ENCODE peak calls at places on chromosome 11, in six cellular contexts. One of them, this sample, is unnamed.

GRCh38 chr11:74284466-74284865 is 27.0 kb downstream of the P4HA3 start:
- DNase-seq in H1: no peak
- DNase-seq in fibroblast of lung: no peak
- DNase-seq in GM23248: peak
- DNase-seq in DND-41: no peak
- DNase-seq in osteoblast: no peak
- DNase-seq in this sample: no peak

GRCh38 chr11:96254854-96255253 is 88.1 kb downstream of the MAML2 start:
- DNase-seq in osteoblast: no peak
- DNase-seq in H1: no peak
- DNase-seq in fibroblast of lung: no peak
- DNase-seq in GM23248: no peak
- DNase-seq in DND-41: no peak
- DNase-seq in this sample: no peak

GRCh38 chr11:46524201-46524600 is 69.6 kb downstream of the AMBRA1 start:
- DNase-seq in fibroblast of lung: no peak
- DNase-seq in GM23248: no peak
- DNase-seq in H1: no peak
- DNase-seq in osteoblast: no peak
- DNase-seq in DND-41: no peak
- DNase-seq in this sample: no peak

GRCh38 chr11:93194673-93195291 is 3.0 kb downstream of the SLC36A4 start:
- DNase-seq in osteoblast: peak
- DNase-seq in GM23248: no peak
- DNase-seq in fibroblast of lung: no peak
- DNase-seq in DND-41: no peak
- DNase-seq in H1: no peak
- DNase-seq in this sample: no peak

GRCh38 chr11:10400856-10401255 is 54.2 kb upstream of the AMPD3 start:
- DNase-seq in osteoblast: no peak
- DNase-seq in GM23248: peak
- DNase-seq in fibroblast of lung: peak
- DNase-seq in H1: no peak
- DNase-seq in DND-41: no peak
- DNase-seq in this sample: no peak

GRCh38 chr11:122486793-122487495 is 168.6 kb upstream of the UBASH3B start:
- DNase-seq in osteoblast: no peak
- DNase-seq in H1: no peak
- DNase-seq in fibroblast of lung: peak
- DNase-seq in GM23248: peak
- DNase-seq in DND-41: peak
- DNase-seq in this sample: peak

GRCh38 chr11:72589802-72590761 is 84.1 kb downstream of the PDE2A start:
- DNase-seq in H1: no peak
- DNase-seq in osteoblast: no peak
- DNase-seq in GM23248: peak
- DNase-seq in fibroblast of lung: peak
- DNase-seq in DND-41: no peak
- DNase-seq in this sample: peak

GRCh38 chr11:93199616-93200015 is 1.8 kb upstream of the SLC36A4 start:
- DNase-seq in GM23248: no peak
- DNase-seq in H1: no peak
- DNase-seq in DND-41: no peak
- DNase-seq in fibroblast of lung: no peak
- DNase-seq in osteoblast: no peak
- DNase-seq in this sample: no peak

GRCh38 chr11:66008468-66009101 is 3.2 kb upstream of the CST6 start:
- DNase-seq in GM23248: no peak
- DNase-seq in fibroblast of lung: no peak
- DNase-seq in H1: no peak
- DNase-seq in DND-41: no peak
- DNase-seq in osteoblast: peak
- DNase-seq in this sample: peak

GRCh38 chr11:79444923-79445322 is 4.1 kb upstream of the TENM4 start:
- DNase-seq in GM23248: no peak
- DNase-seq in fibroblast of lung: no peak
- DNase-seq in osteoblast: no peak
- DNase-seq in DND-41: no peak
- DNase-seq in H1: no peak
- DNase-seq in this sample: peak

GRCh38 chr11:79447039-79447438 is 6.2 kb upstream of the TENM4 start:
- DNase-seq in osteoblast: no peak
- DNase-seq in DND-41: no peak
- DNase-seq in GM23248: no peak
- DNase-seq in fibroblast of lung: no peak
- DNase-seq in H1: no peak
- DNase-seq in this sample: peak

GRCh38 chr11:79453617-79454016 is 12.8 kb upstream of the TENM4 start:
- DNase-seq in DND-41: no peak
- DNase-seq in osteoblast: no peak
- DNase-seq in GM23248: no peak
- DNase-seq in fibroblast of lung: no peak
- DNase-seq in H1: no peak
- DNase-seq in this sample: no peak

GRCh38 chr11:79449040-79449439 is 8.2 kb upstream of the TENM4 start:
- DNase-seq in GM23248: no peak
- DNase-seq in DND-41: no peak
- DNase-seq in H1: no peak
- DNase-seq in osteoblast: no peak
- DNase-seq in fibroblast of lung: no peak
- DNase-seq in this sample: no peak
- H3K4me2 ChIP-seq in GM23248: no peak
- H3K4me2 ChIP-seq in DND-41: no peak
- H3K4me2 ChIP-seq in H1: no peak
- H3K4me2 ChIP-seq in osteoblast: no peak
- H3K4me2 ChIP-seq in fibroblast of lung: no peak
- H3K4me2 ChIP-seq in this sample: no peak

GRCh38 chr11:128872094-128872493 is 5.0 kb upstream of the KCNJ1 start:
- DNase-seq in GM23248: no peak
- DNase-seq in osteoblast: no peak
- DNase-seq in H1: no peak
- DNase-seq in DND-41: no peak
- DNase-seq in fibroblast of lung: no peak
- DNase-seq in this sample: no peak
- H3K4me2 ChIP-seq in GM23248: no peak
- H3K4me2 ChIP-seq in osteoblast: no peak
- H3K4me2 ChIP-seq in H1: peak
- H3K4me2 ChIP-seq in DND-41: no peak
- H3K4me2 ChIP-seq in fibroblast of lung: no peak
- H3K4me2 ChIP-seq in this sample: no peak

DNA sequence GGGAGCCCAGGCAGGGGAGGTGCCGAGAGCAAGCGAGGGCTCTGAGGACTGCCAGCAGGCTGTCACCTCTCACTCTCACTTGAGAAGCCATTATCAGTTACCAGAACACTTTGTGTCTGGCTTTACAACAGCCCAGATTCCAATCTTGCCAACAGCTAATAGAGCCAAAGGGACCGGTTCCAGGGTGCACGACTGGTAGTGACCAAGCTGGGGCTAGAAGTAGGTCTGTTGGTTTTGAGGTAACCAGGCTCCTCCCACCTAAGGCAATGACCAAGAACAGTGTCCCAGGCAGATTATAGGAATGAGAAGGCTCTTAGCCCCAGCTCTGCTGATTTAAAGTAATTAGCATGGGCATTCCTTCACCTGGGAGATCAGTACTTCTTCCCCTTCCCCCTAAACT is 7.2 kb upstream of the IL10RA start:
- DNase-seq in GM23248: no peak
- DNase-seq in fibroblast of lung: no peak
- DNase-seq in H1: no peak
- DNase-seq in osteoblast: no peak
- DNase-seq in DND-41: no peak
- DNase-seq in this sample: peak
- H3K4me2 ChIP-seq in GM23248: no peak
- H3K4me2 ChIP-seq in fibroblast of lung: no peak
- H3K4me2 ChIP-seq in H1: no peak
- H3K4me2 ChIP-seq in osteoblast: no peak
- H3K4me2 ChIP-seq in DND-41: no peak
- H3K4me2 ChIP-seq in this sample: no peak

DNA sequence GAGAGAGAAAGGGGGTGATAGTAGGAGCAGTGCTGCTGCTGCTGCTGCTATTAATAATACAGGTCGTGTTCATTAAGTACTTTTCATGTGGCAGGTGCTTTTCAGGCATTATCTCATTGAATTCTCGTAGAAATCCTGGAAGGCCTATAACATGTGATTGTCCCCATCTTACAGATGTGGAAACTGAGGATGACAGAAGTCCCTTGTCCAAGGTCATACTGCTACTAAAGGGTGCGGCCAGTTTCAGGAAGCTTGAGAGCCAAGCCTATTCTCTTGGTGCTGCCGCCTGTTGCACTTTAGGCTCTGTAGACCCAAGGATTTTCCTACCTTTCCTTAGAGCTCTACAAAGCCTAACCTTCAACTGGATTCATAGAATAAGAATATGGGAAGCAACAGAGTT is 193.3 kb downstream of the DBX1 start:
- DNase-seq in osteoblast: no peak
- DNase-seq in H1: no peak
- DNase-seq in GM23248: no peak
- DNase-seq in fibroblast of lung: no peak
- DNase-seq in DND-41: no peak
- DNase-seq in this sample: no peak
- H3K4me2 ChIP-seq in osteoblast: no peak
- H3K4me2 ChIP-seq in H1: no peak
- H3K4me2 ChIP-seq in GM23248: no peak
- H3K4me2 ChIP-seq in fibroblast of lung: no peak
- H3K4me2 ChIP-seq in DND-41: no peak
- H3K4me2 ChIP-seq in this sample: no peak